ENCODE peak calls at places on chromosomes 6 and 20, in nine cellular contexts. P, N, M, Q, O, K, L, G and C are unnamed samples.

GRCh38 chr6:104940238-104940880 is 16.5 kb upstream of the LIN28B start:
- DNase-seq in N (no peak), G (no peak), K (no peak), O (no peak), M (no peak), L (peak; percentile 54), P (no peak), Q (no peak), C (no peak)

GRCh38 chr6:27332692-27333641 is 20.9 kb upstream of the POM121L2 start:
- DNase-seq in M (no peak), K (peak; percentile 40), P (peak; percentile 30), L (peak; percentile 75), G (no peak), Q (peak; percentile 29), O (no peak), N (no peak), C (no peak)

GRCh38 chr6:169162968-169163903 is 90.4 kb downstream of the THBS2 start:
- DNase-seq in Q (peak; percentile 31), M (no peak), L (peak; percentile 7), O (no peak), K (no peak), P (peak; percentile 73), G (peak; percentile 28), N (no peak), C (no peak)

GRCh38 chr20:43766395-43766794 is 39.6 kb upstream of the GTSF1L start:
- DNase-seq in G (no peak), P (no peak), K (no peak), M (no peak), N (no peak), L (no peak), Q (no peak), O (no peak), C (peak; percentile 32)

GRCh38 chr6:5181494-5182287 is 79.1 kb downstream of the LYRM4 start:
- DNase-seq in N (no peak), M (no peak), Q (no peak), G (no peak), O (no peak), P (no peak), L (no peak), K (no peak), C (no peak)

GRCh38 chr6:12767016-12767415 is 50.4 kb downstream of the PHACTR1 start:
- DNase-seq in L (no peak), N (no peak), K (no peak), P (no peak), G (no peak), O (no peak), Q (no peak), M (no peak), C (peak; percentile 26)

GRCh38 chr20:39825950-39826349 is 863.1 kb downstream of the MAFB start:
- DNase-seq in G (no peak), O (no peak), L (no peak), K (no peak), N (no peak), P (no peak), M (no peak), Q (no peak), C (no peak)

GRCh38 chr6:21305827-21306469 is 287.6 kb upstream of the SOX4 start:
- DNase-seq in K (no peak), P (no peak), Q (no peak), O (no peak), L (peak; percentile 70), M (no peak), N (no peak), G (no peak), C (no peak)

GRCh38 chr20:34951652-34952051 is 4.0 kb downstream of the GSS start:
- DNase-seq in Q (no peak), K (no peak), G (no peak), P (no peak), L (no peak), N (peak; percentile 71), M (no peak), O (no peak), C (no peak)

GRCh38 chr6:31143148-31143547 is 4.3 kb upstream of the PSORS1C2 start:
- DNase-seq in L (no peak), O (no peak), P (no peak), Q (peak; percentile 59), M (no peak), N (no peak), K (peak; percentile 65), G (no peak), C (peak; percentile 77)

GRCh38 chr6:32240686-32241085 is 16.8 kb upstream of the NOTCH4 start:
- DNase-seq in O (no peak), L (no peak), K (no peak), N (no peak), M (no peak), P (no peak), G (no peak), Q (no peak), C (no peak)
- TF ChIP-seq CTCF in O (no peak), L (peak; percentile 23), K (no peak), N (no peak), M (no peak), P (no peak), G (no peak), Q (no peak), C (no peak)

GRCh38 chr6:158039178-158039557 is 57.5 kb downstream of the SYNJ2 start:
- DNase-seq in M (no peak), N (no peak), K (no peak), Q (no peak), G (no peak), L (no peak), O (no peak), P (no peak), C (no peak)

GRCh38 chr6:158041370-158041769 is 59.7 kb downstream of the SYNJ2 start:
- DNase-seq in K (peak; percentile 12), O (no peak), M (no peak), G (no peak), N (no peak), P (no peak), Q (no peak), L (no peak), C (no peak)

GRCh38 chr6:158039571-158040050 is 57.9 kb downstream of the SYNJ2 start:
- DNase-seq in N (no peak), K (peak; percentile 34), P (no peak), Q (no peak), M (no peak), L (peak; percentile 61), O (no peak), G (no peak), C (no peak)

GRCh38 chr6:158040804-158041347 is 59.2 kb downstream of the SYNJ2 start:
- DNase-seq in Q (no peak), O (no peak), M (no peak), G (no peak), K (no peak), L (no peak), N (no peak), P (no peak), C (no peak)

DNA sequence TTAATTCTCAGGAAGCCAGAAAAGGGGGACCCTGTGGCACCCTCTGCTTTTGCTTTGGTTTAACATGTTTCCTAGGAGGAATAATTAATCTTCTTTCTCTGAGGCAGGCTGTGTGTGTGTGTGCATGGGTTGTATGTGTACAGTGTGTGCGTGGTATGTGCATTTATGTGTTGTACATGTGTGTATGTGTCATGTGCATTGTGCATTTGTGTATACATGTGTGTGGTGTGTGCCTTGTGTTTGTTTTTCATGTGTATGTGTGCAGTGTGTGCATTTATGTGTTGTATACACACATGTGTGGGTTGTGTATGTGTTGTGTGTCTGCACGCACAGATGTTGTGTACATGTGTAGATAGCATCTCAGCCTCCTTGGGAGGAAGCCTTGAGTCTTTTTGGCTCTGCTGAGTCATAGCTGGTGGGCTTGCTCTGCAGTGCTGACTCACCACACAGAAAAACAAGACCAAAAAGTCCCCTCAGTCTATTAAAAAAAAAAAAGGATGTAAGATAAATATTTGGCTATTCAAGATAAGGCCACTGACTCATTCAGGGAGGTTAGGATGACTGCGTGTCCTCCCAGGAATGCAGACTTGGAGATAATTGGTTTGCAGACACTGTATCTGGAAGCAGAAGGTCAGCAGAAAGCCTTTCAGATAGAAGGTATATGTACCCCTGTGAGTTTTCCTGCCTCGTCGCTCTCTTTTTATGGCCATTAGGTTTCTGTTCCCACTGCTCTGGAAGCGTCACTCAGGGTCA is 58.6 kb downstream of the SYNJ2 start:
- DNase-seq in O (no peak), N (no peak), L (peak; percentile 99), Q (peak; percentile 54), G (no peak), K (peak; percentile 57), P (peak; percentile 88), M (no peak), C (no peak)
- TF ChIP-seq POLR2A in O (no peak), N (no peak), L (peak; percentile 35), Q (no peak), G (no peak), K (no peak), P (no peak), M (no peak), C (no peak)

DNA sequence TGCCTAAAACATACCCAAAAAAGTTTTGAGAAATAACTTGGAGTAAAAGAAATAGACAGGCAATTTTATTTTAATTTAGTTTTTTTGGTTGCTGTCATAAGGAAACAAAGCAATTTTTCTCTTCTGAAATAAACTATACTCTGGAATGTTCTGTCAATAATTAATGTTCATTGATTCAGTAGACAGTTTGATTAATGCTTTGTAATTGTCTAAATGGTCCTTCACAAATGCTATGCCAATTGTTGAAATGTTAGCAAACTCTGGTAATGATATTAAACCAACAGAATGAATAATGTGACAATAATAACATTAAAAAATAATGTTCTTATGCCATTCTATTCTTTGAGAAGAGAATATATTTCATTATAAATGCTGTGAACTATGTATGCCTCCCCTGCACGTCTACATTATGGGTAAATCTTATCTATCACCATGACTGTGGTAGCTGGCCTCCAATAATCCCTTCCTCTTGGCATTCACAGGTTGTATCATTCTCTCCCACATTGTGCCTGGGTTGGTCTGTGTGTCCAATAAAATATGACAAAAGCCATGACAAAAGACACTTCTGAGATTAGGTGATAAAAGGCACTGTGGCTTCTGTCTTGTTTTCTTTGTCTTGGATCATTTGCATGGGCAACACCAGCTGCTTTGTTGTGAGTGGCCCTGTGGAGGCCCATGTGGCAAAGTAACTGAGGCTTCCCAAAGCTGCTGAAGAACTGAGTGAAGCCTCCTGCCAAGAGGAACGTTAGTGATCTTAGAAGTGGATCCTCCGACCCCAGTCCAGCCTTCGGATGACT is 25.1 kb downstream of the IL20RA start:
- DNase-seq in M (no peak), G (no peak), Q (no peak), P (no peak), K (no peak), O (no peak), N (no peak), L (no peak), C (no peak)
- TF ChIP-seq CTCF in M (no peak), G (no peak), Q (no peak), P (no peak), K (no peak), O (no peak), N (no peak), L (no peak), C (no peak)

DNA sequence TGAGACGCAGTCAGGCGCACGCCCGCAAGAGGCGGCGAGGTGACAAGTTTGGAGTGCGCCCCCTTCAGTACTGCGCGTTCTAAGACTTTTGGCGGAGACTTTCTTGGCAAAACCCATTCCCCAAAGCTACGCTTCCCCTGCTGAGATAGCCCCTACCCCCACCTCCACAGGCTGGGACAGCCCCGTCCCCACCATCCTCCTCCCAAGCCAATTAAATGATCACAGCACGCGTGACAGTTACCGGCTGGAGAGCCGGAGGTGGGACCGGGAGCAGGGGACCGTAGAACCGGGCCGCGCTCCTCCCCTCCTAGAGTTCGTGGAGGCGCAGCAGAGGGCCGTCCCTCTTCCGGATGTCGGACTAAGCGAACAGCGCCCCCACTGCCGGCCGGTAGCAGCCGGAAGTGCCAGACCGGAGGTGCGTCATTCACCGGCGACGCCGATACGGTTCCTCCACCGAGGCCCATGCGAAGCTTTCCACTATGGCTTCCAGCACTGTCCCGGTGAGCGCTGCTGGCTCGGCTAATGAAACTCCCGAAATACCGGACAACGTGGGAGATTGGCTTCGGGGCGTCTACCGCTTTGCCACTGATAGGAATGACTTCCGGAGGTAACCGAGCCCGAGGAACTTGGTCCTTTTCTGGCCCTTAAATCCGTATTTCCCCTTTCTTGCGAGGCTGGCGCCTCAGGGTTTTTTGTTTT is at the start of gene TOMM6:
- DNase-seq in P (peak; percentile 70), Q (peak; percentile 95), G (peak; percentile 92), M (peak; percentile 95), K (peak; percentile 97), L (peak; percentile 92), O (peak; percentile 96), N (peak; percentile 98), C (peak; percentile 96)
- TF ChIP-seq POLR2A in P (peak; percentile 63), Q (peak; percentile 85), G (peak; percentile 63), M (peak; percentile 82), K (peak; percentile 68), L (no peak), O (peak; percentile 86), N (peak; percentile 84), C (no peak)